ENCODE peak calls at places on chromosome 1, in ten cellular contexts. K, R, N, X, J, Q, D, B, Z and A are unnamed samples.

GRCh38 chr1:209416009-209416408 is 167.5 kb upstream of the CAMK1G start:
- DNase-seq in K (peak; percentile 100), R (no peak), N (no peak), X (no peak), J (no peak), Q (peak; percentile 24), D (peak; percentile 99), B (no peak), Z (no peak), A (peak; percentile 15)

GRCh38 chr1:247496581-247497285 is 38.8 kb upstream of the OR2B11 start:
- DNase-seq in K (no peak), R (no peak), N (no peak), X (no peak), J (no peak), Q (no peak), D (no peak), B (no peak), Z (no peak), A (no peak)

GRCh38 chr1:25874209-25874608 is 1.3 kb downstream of the PAQR7 start:
- DNase-seq in K (no peak), R (no peak), N (no peak), X (no peak), J (no peak), Q (no peak), D (no peak), B (no peak), Z (no peak), A (no peak)

GRCh38 chr1:171468120-171468790 is 17.1 kb upstream of the PRRC2C start:
- DNase-seq in K (peak; percentile 90), R (peak; percentile 22), N (peak; percentile 39), X (no peak), J (peak; percentile 29), Q (no peak), D (peak; percentile 69), B (no peak), Z (no peak), A (no peak)

GRCh38 chr1:13583592-13583963 is at the start of gene PDPN:
- DNase-seq in K (no peak), R (no peak), N (peak; percentile 31), X (no peak), J (no peak), Q (no peak), D (peak; percentile 38), B (no peak), Z (no peak), A (no peak)

GRCh38 chr1:165696625-165697100 is 1.7 kb downstream of the ALDH9A1 start:
- DNase-seq in K (peak; percentile 54), R (peak; percentile 97), N (peak; percentile 97), X (no peak), J (peak; percentile 50), Q (no peak), D (peak; percentile 18), B (no peak), Z (no peak), A (no peak)

GRCh38 chr1:198604973-198605372 is 33.9 kb upstream of the PTPRC start:
- DNase-seq in K (no peak), R (no peak), N (no peak), X (no peak), J (no peak), Q (no peak), D (no peak), B (no peak), Z (peak; percentile 32), A (no peak)

GRCh38 chr1:228809621-228810313 is 74.5 kb downstream of the RHOU start:
- DNase-seq in K (peak; percentile 9), R (no peak), N (no peak), X (no peak), J (no peak), Q (no peak), D (no peak), B (no peak), Z (no peak), A (no peak)

GRCh38 chr1:161930064-161930463 is 93.6 kb downstream of the OLFML2B start:
- DNase-seq in K (no peak), R (peak; percentile 27), N (peak; percentile 40), X (no peak), J (no peak), Q (no peak), D (no peak), B (no peak), Z (no peak), A (no peak)

GRCh38 chr1:221602866-221603265 is 139.0 kb downstream of the DUSP10 start:
- DNase-seq in K (peak; percentile 20), R (peak; percentile 56), N (no peak), X (no peak), J (no peak), Q (no peak), D (no peak), B (no peak), Z (no peak), A (no peak)

GRCh38 chr1:228352677-228353481 is 53.8 kb downstream of the TRIM11 start:
- DNase-seq in K (no peak), R (no peak), N (no peak), X (no peak), J (no peak), Q (no peak), D (no peak), B (no peak), Z (no peak), A (no peak)

GRCh38 chr1:227744668-227745067 is 9.4 kb downstream of the SNAP47 start:
- DNase-seq in K (no peak), R (no peak), N (no peak), X (no peak), J (no peak), Q (no peak), D (no peak), B (no peak), Z (no peak), A (no peak)

GRCh38 chr1:226390681-226391080 is 17.2 kb downstream of the PARP1 start:
- DNase-seq in K (peak; percentile 16), R (no peak), N (no peak), X (no peak), J (no peak), Q (no peak), D (peak; percentile 37), B (no peak), Z (no peak), A (no peak)